ENCODE peak calls at places on chromosomes 12 and 14, in five cellular contexts. One of them, this sample, is unnamed.

GRCh38 chr12:89280833-89281533 is 71.3 kb downstream of the DUSP6 start:
- DNase-seq in heart left ventricle: peak; percentile 19
- DNase-seq in CD8-positive, alpha-beta memory T cell: no peak
- DNase-seq in upper lobe of right lung: no peak
- DNase-seq in CD8-positive, alpha-beta T cell: no peak
- DNase-seq in this sample: peak; percentile 9

GRCh38 chr12:110739894-110740293 is 2.8 kb downstream of the PPP1CC start:
- DNase-seq in heart left ventricle: no peak
- DNase-seq in CD8-positive, alpha-beta memory T cell: no peak
- DNase-seq in upper lobe of right lung: no peak
- DNase-seq in CD8-positive, alpha-beta T cell: no peak
- DNase-seq in this sample: no peak

GRCh38 chr14:38882533-38882932 is 220.5 kb downstream of the SEC23A start:
- DNase-seq in heart left ventricle: no peak
- DNase-seq in CD8-positive, alpha-beta memory T cell: no peak
- DNase-seq in upper lobe of right lung: no peak
- DNase-seq in CD8-positive, alpha-beta T cell: no peak
- DNase-seq in this sample: peak; percentile 4

GRCh38 chr12:3288690-3289089 is 202.3 kb upstream of the PRMT8 start:
- DNase-seq in heart left ventricle: no peak
- DNase-seq in CD8-positive, alpha-beta memory T cell: no peak
- DNase-seq in upper lobe of right lung: no peak
- DNase-seq in CD8-positive, alpha-beta T cell: no peak
- DNase-seq in this sample: no peak

GRCh38 chr12:89433634-89434033 is 81.3 kb upstream of the DUSP6 start:
- DNase-seq in heart left ventricle: no peak
- DNase-seq in CD8-positive, alpha-beta memory T cell: no peak
- DNase-seq in upper lobe of right lung: no peak
- DNase-seq in CD8-positive, alpha-beta T cell: no peak
- DNase-seq in this sample: no peak

GRCh38 chr12:52798003-52798670 is 2.2 kb upstream of the KRT3 start:
- DNase-seq in heart left ventricle: no peak
- DNase-seq in CD8-positive, alpha-beta memory T cell: no peak
- DNase-seq in upper lobe of right lung: peak; percentile 2
- DNase-seq in CD8-positive, alpha-beta T cell: no peak
- DNase-seq in this sample: no peak

GRCh38 chr12:94262228-94263010 is 114.0 kb downstream of the PLXNC1 start:
- DNase-seq in heart left ventricle: peak; percentile 86
- DNase-seq in CD8-positive, alpha-beta memory T cell: peak; percentile 75
- DNase-seq in upper lobe of right lung: peak; percentile 94
- DNase-seq in CD8-positive, alpha-beta T cell: peak; percentile 86
- DNase-seq in this sample: peak; percentile 77

GRCh38 chr14:105316563-105316941 is 2.0 kb downstream of the PACS2 start:
- DNase-seq in heart left ventricle: no peak
- DNase-seq in CD8-positive, alpha-beta memory T cell: no peak
- DNase-seq in upper lobe of right lung: no peak
- DNase-seq in CD8-positive, alpha-beta T cell: no peak
- DNase-seq in this sample: no peak

GRCh38 chr12:117045175-117045997 is 53.8 kb downstream of the TESC start:
- DNase-seq in heart left ventricle: no peak
- DNase-seq in CD8-positive, alpha-beta memory T cell: no peak
- DNase-seq in upper lobe of right lung: no peak
- DNase-seq in CD8-positive, alpha-beta T cell: no peak
- DNase-seq in this sample: no peak

GRCh38 chr12:47824198-47824597 is 4.5 kb upstream of the HDAC7 start:
- DNase-seq in heart left ventricle: no peak
- DNase-seq in CD8-positive, alpha-beta memory T cell: peak; percentile 64
- DNase-seq in upper lobe of right lung: no peak
- DNase-seq in CD8-positive, alpha-beta T cell: peak; percentile 75
- DNase-seq in this sample: no peak
- H3K4me1 ChIP-seq in heart left ventricle: peaks cover 86% of the 10 kb centered on the region
- H3K4me1 ChIP-seq in CD8-positive, alpha-beta memory T cell: peaks cover 81% of the 10 kb centered on the region
- H3K4me1 ChIP-seq in upper lobe of right lung: peaks cover 80% of the 10 kb centered on the region
- H3K4me1 ChIP-seq in CD8-positive, alpha-beta T cell: peaks cover 84% of the 10 kb centered on the region
- H3K4me1 ChIP-seq in this sample: peaks cover 32% of the 10 kb centered on the region

GRCh38 chr12:83477706-83478105 is 791.0 kb downstream of the TMTC2 start:
- DNase-seq in heart left ventricle: no peak
- DNase-seq in CD8-positive, alpha-beta memory T cell: no peak
- DNase-seq in upper lobe of right lung: no peak
- DNase-seq in CD8-positive, alpha-beta T cell: no peak
- DNase-seq in this sample: no peak
- H3K4me3 ChIP-seq in heart left ventricle: no peak overlapping the region
- H3K4me3 ChIP-seq in CD8-positive, alpha-beta memory T cell: no peak overlapping the region
- H3K4me3 ChIP-seq in upper lobe of right lung: no peak overlapping the region
- H3K4me3 ChIP-seq in CD8-positive, alpha-beta T cell: no peak overlapping the region
- H3K4me3 ChIP-seq in this sample: no peak overlapping the region

DNA sequence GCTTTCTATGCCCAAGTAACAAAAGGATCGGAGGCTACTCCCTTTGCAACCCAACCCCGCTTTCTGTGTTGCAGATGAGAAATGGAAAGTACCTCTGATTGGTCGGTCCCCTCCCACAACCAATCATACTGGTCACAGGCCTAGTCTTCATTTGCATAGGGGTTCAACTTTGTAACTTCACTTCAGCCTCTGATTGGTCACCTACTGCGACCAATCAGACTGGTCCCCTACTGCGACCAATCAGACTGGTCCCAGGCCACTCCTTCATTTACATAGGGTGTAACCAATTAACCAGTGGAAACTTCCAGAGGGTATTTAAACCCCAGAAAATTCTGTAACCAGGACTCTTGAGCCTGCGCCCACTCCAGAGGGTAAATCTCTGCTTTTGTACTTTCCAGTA is 906.4 kb upstream of the TMEM132C start:
- DNase-seq in heart left ventricle: no peak
- DNase-seq in CD8-positive, alpha-beta memory T cell: no peak
- DNase-seq in upper lobe of right lung: no peak
- DNase-seq in CD8-positive, alpha-beta T cell: no peak
- DNase-seq in this sample: no peak
- H3K4me1 ChIP-seq in heart left ventricle: no peaks in the 10 kb centered on the region
- H3K4me1 ChIP-seq in CD8-positive, alpha-beta memory T cell: no peaks in the 10 kb centered on the region
- H3K4me1 ChIP-seq in upper lobe of right lung: no peaks in the 10 kb centered on the region
- H3K4me1 ChIP-seq in CD8-positive, alpha-beta T cell: no peaks in the 10 kb centered on the region
- H3K4me1 ChIP-seq in this sample: no peaks in the 10 kb centered on the region

GRCh38 chr14:94109915-94110250 is 653 bp upstream of the IFI27 start:
- DNase-seq in heart left ventricle: peak; percentile 14
- DNase-seq in CD8-positive, alpha-beta memory T cell: no peak
- DNase-seq in upper lobe of right lung: no peak
- DNase-seq in CD8-positive, alpha-beta T cell: peak; percentile 37
- DNase-seq in this sample: no peak

GRCh38 chr14:94113073-94113472 is 2.5 kb downstream of the IFI27 start:
- DNase-seq in heart left ventricle: no peak
- DNase-seq in CD8-positive, alpha-beta memory T cell: no peak
- DNase-seq in upper lobe of right lung: no peak
- DNase-seq in CD8-positive, alpha-beta T cell: no peak
- DNase-seq in this sample: no peak

GRCh38 chr14:94111276-94112095 is 950 bp downstream of the IFI27 start:
- DNase-seq in heart left ventricle: peak; percentile 37
- DNase-seq in CD8-positive, alpha-beta memory T cell: no peak
- DNase-seq in upper lobe of right lung: no peak
- DNase-seq in CD8-positive, alpha-beta T cell: peak; percentile 32
- DNase-seq in this sample: no peak

GRCh38 chr14:94112513-94113060 is 2.1 kb downstream of the IFI27 start:
- DNase-seq in heart left ventricle: peak; percentile 11
- DNase-seq in CD8-positive, alpha-beta memory T cell: no peak
- DNase-seq in upper lobe of right lung: no peak
- DNase-seq in CD8-positive, alpha-beta T cell: peak; percentile 17
- DNase-seq in this sample: no peak

DNA sequence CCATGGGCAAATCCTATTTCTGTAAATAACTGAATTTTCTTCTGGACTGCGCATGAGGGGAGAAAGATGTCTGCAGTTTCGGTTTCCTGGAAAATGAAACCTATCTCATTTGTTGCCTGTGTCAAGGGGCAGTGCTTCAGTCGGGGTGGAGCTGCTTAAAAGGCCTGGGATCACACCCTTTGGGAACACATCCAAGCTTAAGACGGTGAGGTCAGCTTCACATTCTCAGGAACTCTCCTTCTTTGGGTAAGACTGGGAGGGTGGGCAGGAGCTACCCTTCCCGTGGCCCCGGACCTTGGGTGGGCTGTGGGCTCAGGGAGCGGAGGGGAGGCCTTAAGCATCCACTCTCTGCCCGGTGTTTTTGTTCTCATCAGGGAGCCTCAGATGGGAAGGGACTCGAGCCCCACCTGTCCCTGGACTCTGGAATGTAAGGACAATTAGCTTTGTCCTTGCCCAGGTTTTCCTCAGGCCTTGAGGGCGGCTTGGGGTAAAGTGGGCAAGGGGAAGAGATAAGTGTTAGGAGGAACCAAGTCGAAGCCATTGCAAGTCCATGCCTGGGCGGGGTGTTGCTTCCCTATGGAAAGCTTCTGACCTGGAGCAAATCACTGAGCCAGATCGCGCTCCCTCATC is at the start of gene IFI27:
- DNase-seq in heart left ventricle: peak; percentile 81
- DNase-seq in CD8-positive, alpha-beta memory T cell: no peak
- DNase-seq in upper lobe of right lung: no peak
- DNase-seq in CD8-positive, alpha-beta T cell: peak; percentile 17
- DNase-seq in this sample: peak; percentile 74
- H3K4me3 ChIP-seq in heart left ventricle: peak within 1 kb of the TSS; percentile 58
- H3K4me3 ChIP-seq in CD8-positive, alpha-beta memory T cell: no peak within 1 kb of the TSS
- H3K4me3 ChIP-seq in upper lobe of right lung: peak within 1 kb of the TSS; percentile 46
- H3K4me3 ChIP-seq in CD8-positive, alpha-beta T cell: no peak within 1 kb of the TSS
- H3K4me3 ChIP-seq in this sample: peak within 1 kb of the TSS; percentile 33

GRCh38 chr12:92139634-92140555 is 5.8 kb downstream of the BTG1 start:
- DNase-seq in heart left ventricle: no peak
- DNase-seq in CD8-positive, alpha-beta memory T cell: no peak
- DNase-seq in upper lobe of right lung: no peak
- DNase-seq in CD8-positive, alpha-beta T cell: no peak
- DNase-seq in this sample: no peak

GRCh38 chr12:92136883-92137582 is 8.6 kb downstream of the BTG1 start:
- DNase-seq in heart left ventricle: no peak
- DNase-seq in CD8-positive, alpha-beta memory T cell: no peak
- DNase-seq in upper lobe of right lung: no peak
- DNase-seq in CD8-positive, alpha-beta T cell: no peak
- DNase-seq in this sample: peak; percentile 71

GRCh38 chr12:92140919-92141536 is 4.6 kb downstream of the BTG1 start:
- DNase-seq in heart left ventricle: no peak
- DNase-seq in CD8-positive, alpha-beta memory T cell: no peak
- DNase-seq in upper lobe of right lung: no peak
- DNase-seq in CD8-positive, alpha-beta T cell: no peak
- DNase-seq in this sample: no peak

GRCh38 chr12:92138144-92138543 is 7.5 kb downstream of the BTG1 start:
- DNase-seq in heart left ventricle: no peak
- DNase-seq in CD8-positive, alpha-beta memory T cell: no peak
- DNase-seq in upper lobe of right lung: no peak
- DNase-seq in CD8-positive, alpha-beta T cell: no peak
- DNase-seq in this sample: no peak

DNA sequence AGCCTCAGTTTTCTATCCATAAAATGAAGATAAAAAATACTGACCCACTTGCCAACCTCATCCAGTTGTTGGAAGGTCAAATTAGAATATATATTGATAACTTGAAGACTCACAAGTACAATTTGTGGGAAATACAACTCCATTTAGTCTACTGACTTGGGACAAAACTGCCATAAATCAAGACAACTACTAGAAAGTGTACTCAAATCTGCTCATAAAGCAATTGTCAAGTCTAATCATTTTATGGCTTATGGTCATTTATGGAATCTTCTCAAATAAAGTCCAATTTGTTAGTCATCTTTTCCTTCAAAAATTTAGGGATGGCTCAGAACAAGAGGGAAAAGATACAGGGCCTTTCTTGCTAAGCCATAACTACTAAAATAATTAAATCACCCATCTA is 7.0 kb downstream of the BTG1 start:
- DNase-seq in heart left ventricle: no peak
- DNase-seq in CD8-positive, alpha-beta memory T cell: no peak
- DNase-seq in upper lobe of right lung: no peak
- DNase-seq in CD8-positive, alpha-beta T cell: no peak
- DNase-seq in this sample: no peak
- H3K4me1 ChIP-seq in heart left ventricle: peaks cover 63% of the 10 kb centered on the region
- H3K4me1 ChIP-seq in CD8-positive, alpha-beta memory T cell: peaks cover 33% of the 10 kb centered on the region
- H3K4me1 ChIP-seq in upper lobe of right lung: peaks cover 45% of the 10 kb centered on the region
- H3K4me1 ChIP-seq in CD8-positive, alpha-beta T cell: peaks cover 32% of the 10 kb centered on the region
- H3K4me1 ChIP-seq in this sample: peaks cover 86% of the 10 kb centered on the region